ENCODE peak calls at places on chromosomes 7 and 10, in ten cellular contexts. K is mammary epithelial cell, V is MM.1S, W is right cardiac atrium, J is gastrocnemius medialis, B is neuronal stem cell, Y is cardiac fibroblast, D is coronary artery, Q is mucosa of descending colon, L is tibial nerve. N is an unnamed sample.
A peak's percentile ranks its signal among the peaks of the same experiment; 100 is the strongest.

GRCh38 chr10:90592903-90593302 is 264.9 kb downstream of the HTR7 start:
- DNase-seq in V (peak; percentile 86), D (no peak), Q (no peak), K (peak; percentile 62), J (no peak), B (peak; percentile 43), L (no peak), W (peak; percentile 48), Y (peak; percentile 91), N (peak; percentile 58)

GRCh38 chr7:44977304-44977858 is 1.4 kb downstream of the MYO1G start:
- DNase-seq in J (no peak), L (no peak), Q (peak; percentile 79), D (no peak), V (no peak), Y (no peak), B (no peak), W (peak; percentile 64), K (no peak), N (no peak)

GRCh38 chr7:97499204-97499603 is 232.7 kb upstream of the TAC1 start:
- DNase-seq in V (peak; percentile 46), J (no peak), Y (peak; percentile 19), W (no peak), Q (no peak), L (no peak), B (peak; percentile 21), K (peak; percentile 10), D (no peak), N (peak; percentile 29)

GRCh38 chr7:155458317-155459132 is 596 bp downstream of the EN2 start:
- DNase-seq in Y (no peak), L (no peak), Q (no peak), K (no peak), W (no peak), J (no peak), V (no peak), D (no peak), B (no peak), N (no peak)

GRCh38 chr7:54778696-54779285 is 19.8 kb upstream of the SEC61G start:
- DNase-seq in V (no peak), Y (no peak), W (no peak), Q (no peak), D (no peak), L (no peak), J (no peak), K (peak; percentile 19), B (no peak), N (no peak)

GRCh38 chr7:104341545-104341944 is 13.1 kb downstream of the LHFPL3 start:
- DNase-seq in Q (no peak), V (no peak), J (no peak), Y (no peak), K (no peak), B (peak; percentile 26), W (no peak), L (no peak), D (no peak), N (peak; percentile 25)

GRCh38 chr7:44325181-44325671 is at the start of gene CAMK2B:
- DNase-seq in K (no peak), W (no peak), J (no peak), D (no peak), Y (no peak), V (no peak), Q (no peak), B (no peak), L (no peak), N (no peak)

GRCh38 chr10:9825491-9826018 is 1192.1 kb upstream of the CELF2 start:
- DNase-seq in Q (no peak), B (no peak), D (no peak), K (no peak), V (no peak), W (no peak), J (no peak), Y (peak; percentile 37), L (no peak), N (no peak)

GRCh38 chr10:62636825-62637248 is 167.7 kb upstream of the ADO start:
- DNase-seq in W (no peak), Q (no peak), K (no peak), L (no peak), V (peak; percentile 46), D (no peak), Y (peak; percentile 29), B (no peak), J (no peak), N (no peak)

GRCh38 chr7:18849130-18849529 is 268.3 kb downstream of the TWIST1 start:
- DNase-seq in W (no peak), V (no peak), K (no peak), L (no peak), D (no peak), Q (no peak), J (no peak), B (no peak), Y (no peak), N (no peak)
- H3K4me3 ChIP-seq in W (no peak overlapping the region), V (no peak overlapping the region), K (no peak overlapping the region), L (no peak overlapping the region), D (no peak overlapping the region), Q (no peak overlapping the region), J (no peak overlapping the region), B (no peak overlapping the region), Y (no peak overlapping the region), N (no peak overlapping the region)

GRCh38 chr10:79074732-79075131 is 6.0 kb downstream of the ZMIZ1 start:
- DNase-seq in B (no peak), Q (peak; percentile 86), W (no peak), L (no peak), K (peak; percentile 37), J (no peak), V (no peak), D (no peak), Y (no peak), N (no peak)

GRCh38 chr10:79075418-79075817 is 6.7 kb downstream of the ZMIZ1 start:
- DNase-seq in J (no peak), K (no peak), B (no peak), V (no peak), L (no peak), W (no peak), Y (no peak), Q (no peak), D (no peak), N (no peak)

GRCh38 chr10:79072041-79072441 is 3.3 kb downstream of the ZMIZ1 start:
- DNase-seq in Y (no peak), B (no peak), V (no peak), Q (no peak), W (no peak), D (no peak), J (no peak), L (no peak), K (no peak), N (peak; percentile 61)

GRCh38 chr10:79072994-79073654 is 4.4 kb downstream of the ZMIZ1 start:
- DNase-seq in Q (no peak), W (no peak), D (no peak), J (no peak), Y (no peak), L (no peak), B (no peak), K (no peak), V (no peak), N (no peak)

DNA sequence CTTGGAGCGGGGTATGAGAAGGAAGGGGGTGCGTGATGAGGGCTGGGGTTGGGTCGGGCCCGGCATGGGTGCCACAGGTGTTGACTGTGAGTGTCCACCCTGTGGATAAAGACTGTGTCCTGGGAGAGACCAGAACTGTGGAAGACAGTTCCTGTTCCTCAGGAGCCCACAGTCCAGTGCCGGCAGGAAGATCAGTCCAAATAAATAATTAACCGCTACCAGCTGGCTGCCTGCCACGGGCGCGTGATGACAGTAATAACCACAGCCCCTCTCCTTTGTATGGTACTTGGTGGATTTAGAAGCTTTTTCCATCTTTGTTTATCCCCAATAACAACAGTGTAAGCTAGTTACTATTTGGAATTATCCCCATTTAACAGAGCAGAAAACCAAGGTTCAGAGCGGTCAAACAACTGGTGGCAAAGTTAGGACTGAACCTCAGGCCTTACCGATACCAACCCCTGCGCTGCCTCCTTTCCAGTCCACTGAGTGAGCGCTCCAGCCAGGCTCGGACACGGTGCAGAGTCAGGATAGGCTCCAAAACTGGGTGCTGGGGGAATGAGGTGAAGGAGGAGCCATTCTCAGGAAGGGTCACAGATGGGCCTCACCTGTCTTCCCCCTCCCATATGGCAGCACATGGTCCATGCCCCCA is 5.1 kb downstream of the ZMIZ1 start:
- DNase-seq in J (no peak), V (no peak), K (no peak), Q (peak; percentile 81), W (peak; percentile 57), L (no peak), Y (no peak), B (no peak), D (no peak), N (peak; percentile 23)
- H3K4me3 ChIP-seq in J (no peak overlapping the region), V (no peak overlapping the region), K (no peak overlapping the region), Q (no peak overlapping the region), W (no peak overlapping the region), L (peak overlapping the region; percentile 5), Y (no peak overlapping the region), B (no peak overlapping the region), D (peak overlapping the region; percentile 38), N (no peak overlapping the region)

DNA sequence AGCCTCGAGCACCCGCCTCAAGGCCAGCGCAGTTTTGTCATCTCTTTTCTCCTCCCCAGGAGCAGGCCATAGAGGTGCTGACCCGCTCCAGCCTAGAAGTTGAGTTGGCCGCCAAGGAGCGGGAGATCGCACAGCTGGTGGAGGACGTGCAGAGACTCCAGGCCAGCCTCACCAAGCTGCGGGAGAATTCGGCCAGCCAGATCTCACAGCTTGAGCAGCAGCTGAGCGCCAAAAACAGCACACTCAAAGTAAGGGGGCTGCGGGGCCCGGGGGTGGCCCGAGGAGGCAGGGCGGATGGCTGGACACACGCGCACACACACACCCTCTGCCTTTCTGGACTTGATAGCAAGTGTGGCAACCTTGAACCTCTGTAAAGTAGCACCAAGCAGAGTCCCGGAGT is 108.3 kb upstream of the SH2B2 start:
- DNase-seq in W (no peak), Y (no peak), K (no peak), D (no peak), Q (no peak), J (no peak), B (no peak), L (no peak), V (no peak), N (no peak)
- H3K4me3 ChIP-seq in W (no peak overlapping the region), Y (no peak overlapping the region), K (no peak overlapping the region), D (no peak overlapping the region), Q (no peak overlapping the region), J (no peak overlapping the region), B (no peak overlapping the region), L (no peak overlapping the region), V (no peak overlapping the region), N (no peak overlapping the region)

GRCh38 chr7:20959281-20959680 is 172.6 kb upstream of the SP8 start:
- DNase-seq in B (no peak), K (no peak), L (no peak), J (no peak), W (no peak), V (no peak), Y (no peak), Q (no peak), D (no peak), N (no peak)

GRCh38 chr7:20958474-20958873 is 171.8 kb upstream of the SP8 start:
- DNase-seq in D (no peak), Y (no peak), V (no peak), B (no peak), L (no peak), K (no peak), W (no peak), J (no peak), Q (no peak), N (no peak)

DNA sequence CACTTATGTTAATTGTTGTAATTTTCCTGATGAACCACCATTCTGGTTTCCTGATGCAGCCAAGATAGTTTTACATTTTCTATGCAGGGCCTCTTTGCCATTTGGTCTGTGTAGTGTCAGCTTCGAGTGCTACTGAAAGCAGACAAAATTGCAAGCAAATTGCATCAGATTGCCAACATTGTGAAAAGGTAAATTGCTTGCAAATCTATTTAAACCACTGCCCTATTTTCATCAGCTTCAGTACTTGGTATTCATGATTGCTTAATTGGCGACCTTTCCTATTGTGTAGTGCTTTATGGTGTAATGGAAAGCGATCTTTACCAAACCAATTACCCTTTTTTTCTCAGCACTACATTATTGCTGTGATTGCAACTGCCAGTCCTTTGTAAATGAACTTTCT is 177.5 kb upstream of the SP8 start:
- DNase-seq in L (no peak), D (no peak), Q (no peak), W (no peak), K (no peak), B (no peak), J (no peak), V (no peak), Y (no peak), N (no peak)
- H3K4me3 ChIP-seq in L (no peak overlapping the region), D (no peak overlapping the region), Q (no peak overlapping the region), W (no peak overlapping the region), K (no peak overlapping the region), B (no peak overlapping the region), J (no peak overlapping the region), V (no peak overlapping the region), Y (no peak overlapping the region), N (no peak overlapping the region)